ENCODE peak calls at places on chromosomes 13 and 19, in five cellular contexts. G is tibial nerve, U is BE2C, L is PC-9, K is GM23338. R is an unnamed sample. For H3K4me1, the result is how much of the 10 kb centered on the place peaks cover.

GRCh38 chr13:50320297-50320862 is 305.1 kb downstream of the KCNRG start:
- DNase-seq in G (no peak), U (no peak), L (peak), K (no peak), R (no peak)

GRCh38 chr13:103164239-103164638 is 98.0 kb upstream of the SLC10A2 start:
- DNase-seq in G (no peak), U (no peak), L (no peak), K (no peak), R (no peak)

GRCh38 chr19:57813919-57814504 is 701 bp downstream of the ZNF552 start:
- DNase-seq in G (no peak), U (no peak), L (peak), K (peak), R (no peak)

GRCh38 chr13:52751196-52751595 is 11.6 kb upstream of the CNMD start:
- DNase-seq in G (no peak), U (no peak), L (no peak), K (no peak), R (no peak)

GRCh38 chr19:11324079-11324661 is 15.3 kb downstream of the RAB3D start:
- DNase-seq in G (peak), U (peak), L (peak), K (no peak), R (peak)

GRCh38 chr19:6412111-6412999 is 12.3 kb downstream of the KHSRP start:
- DNase-seq in G (no peak), U (peak), L (no peak), K (peak), R (no peak)

GRCh38 chr19:55088543-55089265 is 13.0 kb downstream of the EPS8L1 start:
- DNase-seq in G (peak), U (peak), L (peak), K (peak), R (no peak)

GRCh38 chr19:1226522-1227312 is 11.1 kb downstream of the CBARP start:
- DNase-seq in G (no peak), U (no peak), L (no peak), K (no peak), R (no peak)

GRCh38 chr13:88456155-88456554 is 785.0 kb downstream of the SLITRK5 start:
- DNase-seq in G (no peak), U (no peak), L (no peak), K (no peak), R (no peak)

GRCh38 chr19:54364775-54365257 is at the start of gene LAIR1:
- DNase-seq in G (no peak), U (no peak), L (no peak), K (no peak), R (peak)

GRCh38 chr13:41216160-41216559 is 21.8 kb upstream of the KBTBD7 start:
- DNase-seq in G (no peak), U (no peak), L (peak), K (no peak), R (no peak)

GRCh38 chr19:33473644-33474305 is 47.8 kb downstream of the PEPD start:
- DNase-seq in G (no peak), U (no peak), L (no peak), K (no peak), R (peak)

GRCh38 chr13:46571189-46571901 is 18.4 kb downstream of the LRCH1 start:
- DNase-seq in G (no peak), U (no peak), L (no peak), K (no peak), R (no peak)

GRCh38 chr19:16117594-16118033 is 5.9 kb downstream of the RAB8A start:
- DNase-seq in G (no peak), U (no peak), L (no peak), K (peak), R (no peak)

GRCh38 chr19:51572415-51572814 is 1.3 kb downstream of the ZNF175 start:
- DNase-seq in G (no peak), U (no peak), L (no peak), K (no peak), R (no peak)

GRCh38 chr19:55528030-55528801 is 8.7 kb downstream of the SBK2 start:
- DNase-seq in G (no peak), U (peak), L (no peak), K (no peak), R (no peak)

GRCh38 chr19:52635786-52636570 is 2.2 kb downstream of the ZNF83 start:
- DNase-seq in G (no peak), U (no peak), L (no peak), K (no peak), R (no peak)

GRCh38 chr13:97231832-97232201 is 9.7 kb downstream of the MBNL2 start:
- DNase-seq in G (no peak), U (no peak), L (no peak), K (no peak), R (no peak)

GRCh38 chr13:111120913-111121312 is 5.8 kb downstream of the ARHGEF7 start:
- DNase-seq in G (no peak), U (no peak), L (no peak), K (no peak), R (no peak)
- H3K4me3 ChIP-seq in G (no peak), U (no peak), L (no peak), K (no peak), R (no peak)

GRCh38 chr19:3867971-3868769 is 668 bp downstream of the ZFR2 start:
- DNase-seq in G (no peak), U (no peak), L (no peak), K (peak), R (no peak)

GRCh38 chr19:3866798-3867638 is 1.8 kb downstream of the ZFR2 start:
- DNase-seq in G (no peak), U (no peak), L (no peak), K (no peak), R (no peak)

GRCh38 chr19:3863648-3864047 is 5.2 kb downstream of the ZFR2 start:
- DNase-seq in G (no peak), U (no peak), L (no peak), K (no peak), R (no peak)

GRCh38 chr19:3860499-3860898 is 8.3 kb downstream of the ZFR2 start:
- DNase-seq in G (no peak), U (no peak), L (no peak), K (no peak), R (no peak)

GRCh38 chr19:3862826-3863500 is 5.9 kb downstream of the ZFR2 start:
- DNase-seq in G (no peak), U (no peak), L (no peak), K (no peak), R (no peak)
- TF ChIP-seq CTCF in G (no peak), U (no peak), L (no peak), K (no peak), R (no peak)

GRCh38 chr13:98576215-98576945 is 527 bp downstream of the STK24 start:
- DNase-seq in G (no peak), U (peak), L (no peak), K (peak), R (peak)
- H3K4me1 ChIP-seq in G (under half), U (under half), L (under half), K (half or more), R (under half)

DNA sequence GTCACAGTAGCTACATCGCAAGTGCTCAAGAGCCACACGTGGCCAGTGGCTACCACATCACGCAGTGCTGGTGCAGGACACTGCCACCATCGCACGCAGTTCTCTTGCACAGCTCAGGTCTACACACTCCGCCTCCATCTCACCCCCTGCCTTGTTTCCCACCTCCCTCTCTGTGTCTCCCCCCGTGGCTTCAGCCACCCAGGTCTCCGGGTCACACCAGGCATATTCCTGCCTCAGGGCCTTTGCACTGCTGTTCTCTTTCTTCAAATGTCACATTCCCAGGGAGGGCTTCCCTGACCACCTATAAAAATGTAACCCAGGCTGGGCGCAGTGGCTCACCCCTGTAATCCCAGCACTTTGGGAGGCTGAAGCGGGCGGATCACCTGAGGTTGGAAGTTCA is 10.6 kb downstream of the CCDC8 start:
- DNase-seq in G (no peak), U (no peak), L (no peak), K (no peak), R (no peak)
- H3K4me3 ChIP-seq in G (no peak), U (no peak), L (no peak), K (no peak), R (no peak)

R was measured in tibial artery.